ENCODE peak calls at places on chromosomes 2 and 18, in six cellular contexts. U, L, M, H, P and T are unnamed samples.

GRCh38 chr2:143321994-143322393 is 192.8 kb downstream of the ARHGAP15 start:
- DNase-seq in U (no peak), L (peak; percentile 77), M (no peak), H (no peak), P (no peak), T (peak; percentile 84)

GRCh38 chr2:240467659-240468299 is 32.3 kb downstream of the GPC1 start:
- DNase-seq in U (no peak), L (no peak), M (peak; percentile 16), H (peak; percentile 68), P (peak; percentile 11), T (no peak)

GRCh38 chr2:2799151-2799697 is 468.1 kb upstream of the MYT1L start:
- DNase-seq in U (no peak), L (no peak), M (no peak), H (no peak), P (no peak), T (no peak)

GRCh38 chr2:223970343-223971128 is 13.3 kb downstream of the MRPL44 start:
- DNase-seq in U (peak; percentile 32), L (peak; percentile 58), M (no peak), H (no peak), P (peak; percentile 55), T (peak; percentile 83)

GRCh38 chr18:32469691-32470131 is 971 bp downstream of the GAREM1 start:
- DNase-seq in U (no peak), L (no peak), M (no peak), H (no peak), P (no peak), T (no peak)

GRCh38 chr18:62998443-62998842 is 283.1 kb downstream of the PHLPP1 start:
- DNase-seq in U (no peak), L (no peak), M (no peak), H (peak; percentile 47), P (no peak), T (no peak)

GRCh38 chr2:63189026-63189425 is 138.4 kb downstream of the OTX1 start:
- DNase-seq in U (no peak), L (peak; percentile 65), M (no peak), H (no peak), P (no peak), T (peak; percentile 42)

GRCh38 chr2:9392895-9393757 is 30.2 kb downstream of the ITGB1BP1 start:
- DNase-seq in U (peak; percentile 74), L (no peak), M (peak; percentile 57), H (peak; percentile 60), P (no peak), T (no peak)

GRCh38 chr18:9539283-9539682 is 64.0 kb downstream of the RALBP1 start:
- DNase-seq in U (no peak), L (no peak), M (no peak), H (no peak), P (no peak), T (no peak)

GRCh38 chr2:161990741-161991140 is 83.3 kb downstream of the DPP4 start:
- DNase-seq in U (no peak), L (no peak), M (no peak), H (no peak), P (no peak), T (no peak)

GRCh38 chr2:75561566-75562512 is 1.1 kb upstream of the EVA1A start:
- DNase-seq in U (no peak), L (no peak), M (no peak), H (no peak), P (no peak), T (no peak)

GRCh38 chr2:26477911-26478253 is at the start of gene OTOF:
- DNase-seq in U (no peak), L (no peak), M (peak; percentile 29), H (no peak), P (no peak), T (no peak)

GRCh38 chr2:28507806-28508764 is 12.2 kb downstream of the PLB1 start:
- DNase-seq in U (peak; percentile 83), L (peak; percentile 61), M (no peak), H (no peak), P (peak; percentile 9), T (peak; percentile 88)

GRCh38 chr2:41872646-41873045 is 175.2 kb upstream of the PKDCC start:
- DNase-seq in U (no peak), L (no peak), M (no peak), H (no peak), P (no peak), T (no peak)

GRCh38 chr2:204197601-204198000 is 261.0 kb downstream of the ICOS start:
- DNase-seq in U (no peak), L (no peak), M (no peak), H (no peak), P (no peak), T (no peak)

GRCh38 chr2:150144546-150145305 is 342.7 kb downstream of the RND3 start:
- DNase-seq in U (no peak), L (no peak), M (no peak), H (no peak), P (no peak), T (no peak)

GRCh38 chr2:85996591-85996990 is 107.8 kb upstream of the ST3GAL5 start:
- DNase-seq in U (no peak), L (peak; percentile 95), M (no peak), H (peak; percentile 69), P (no peak), T (peak; percentile 76)

GRCh38 chr2:238846503-238847431 is 1.1 kb upstream of the TWIST2 start:
- DNase-seq in U (no peak), L (no peak), M (peak; percentile 50), H (no peak), P (no peak), T (no peak)

GRCh38 chr18:31225668-31226067 is 63.0 kb upstream of the DSC1 start:
- DNase-seq in U (peak; percentile 83), L (no peak), M (no peak), H (no peak), P (no peak), T (no peak)

GRCh38 chr2:208015475-208015874 is 9.9 kb downstream of the PLEKHM3 start:
- DNase-seq in U (no peak), L (no peak), M (no peak), H (no peak), P (no peak), T (no peak)

DNA sequence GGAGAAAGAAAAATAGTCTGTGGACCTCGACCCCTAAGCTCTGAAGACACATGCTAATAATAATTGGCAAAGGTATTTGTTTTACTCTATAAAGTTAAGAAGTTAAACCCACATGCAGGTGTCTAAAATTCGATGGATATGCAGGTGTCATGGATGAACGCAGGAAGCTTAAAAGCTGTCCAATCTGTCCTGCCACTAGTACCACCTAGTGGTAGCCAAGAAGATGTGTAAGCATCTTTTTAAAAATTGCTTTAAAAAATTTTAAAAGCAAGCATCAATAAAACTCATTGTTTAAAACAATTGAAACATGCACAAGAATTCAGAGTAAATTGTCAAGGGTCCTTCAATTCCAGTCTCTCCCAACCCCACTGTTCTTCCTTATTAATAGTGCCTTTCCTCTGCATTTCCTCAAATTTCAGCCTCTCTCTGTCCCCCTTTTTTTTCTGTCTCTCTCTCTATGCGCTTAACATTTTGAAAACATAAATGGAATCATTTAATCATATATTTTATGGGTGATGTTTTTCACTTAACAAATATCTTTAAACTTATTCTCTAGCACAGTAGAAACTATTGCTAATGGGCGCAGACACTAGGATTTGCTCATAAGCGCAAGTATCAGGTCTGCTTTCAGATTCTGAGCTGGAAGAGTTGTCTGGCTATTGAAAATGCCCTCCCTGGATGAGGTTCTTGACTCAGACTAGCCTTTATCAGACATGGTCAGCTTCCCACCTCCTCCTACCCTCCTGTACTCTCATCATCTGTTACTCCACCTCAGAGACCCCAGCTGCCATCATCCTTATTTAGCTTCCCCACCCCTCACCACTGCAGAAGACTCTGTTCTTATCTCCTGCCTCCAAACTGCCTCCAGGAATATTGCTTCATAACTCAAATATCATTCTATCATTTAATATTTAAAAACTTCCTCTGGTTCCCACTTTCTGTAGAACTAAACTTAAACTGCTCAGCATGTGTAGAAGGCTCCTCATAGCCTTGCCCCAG is 30.8 kb upstream of the PPP3R1 start:
- DNase-seq in U (no peak), L (peak; percentile 89), M (no peak), H (no peak), P (no peak), T (peak; percentile 81)
- TF ChIP-seq POLR2A in U (no peak), L (no peak), M (no peak), H (no peak), P (no peak), T (no peak)

DNA sequence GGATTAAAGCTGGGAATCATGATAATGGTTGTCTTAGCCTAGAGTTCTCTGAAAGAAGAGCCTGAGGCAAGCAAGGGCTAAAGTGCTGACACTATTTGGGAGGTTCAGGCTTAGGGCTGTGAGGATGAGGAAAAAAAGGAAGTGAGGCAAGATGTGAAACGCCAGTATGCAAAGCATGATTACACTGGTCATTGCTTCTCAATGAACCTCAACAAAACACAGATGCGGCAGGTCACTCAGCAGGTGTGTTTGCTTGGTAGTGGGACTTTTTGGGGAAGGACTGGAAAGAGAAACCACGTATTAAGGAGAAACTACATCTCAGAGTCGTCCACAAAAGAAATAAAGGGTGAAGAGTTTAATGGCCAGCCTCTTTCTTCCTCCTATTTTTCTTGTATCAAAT is 217.3 kb downstream of the SLC4A3 start:
- DNase-seq in U (no peak), L (no peak), M (no peak), H (no peak), P (no peak), T (no peak)
- TF ChIP-seq POLR2A in U (no peak), L (no peak), M (no peak), H (no peak), P (no peak), T (no peak)

DNA sequence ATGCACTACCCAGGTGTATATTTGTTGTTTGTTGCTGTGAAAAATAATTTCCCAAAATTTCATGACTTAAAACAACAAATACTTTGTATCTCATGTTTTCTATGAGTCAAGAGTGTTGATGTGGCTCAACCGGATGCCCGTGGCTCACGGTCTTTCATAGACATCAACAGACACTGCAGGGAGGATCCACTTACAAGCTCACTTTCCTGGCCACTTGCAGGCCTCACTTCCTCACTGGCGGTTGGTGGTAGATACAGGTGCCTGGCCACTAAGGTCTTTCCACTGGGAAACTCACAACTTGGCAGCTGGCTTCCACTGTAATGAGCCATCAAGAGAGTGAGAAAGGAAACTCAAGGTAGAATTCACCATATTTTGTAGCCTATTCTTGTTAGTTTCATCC is 662.9 kb downstream of the IRS1 start:
- DNase-seq in U (no peak), L (no peak), M (no peak), H (peak; percentile 75), P (peak; percentile 25), T (no peak)
- TF ChIP-seq POLR2A in U (no peak), L (no peak), M (no peak), H (no peak), P (no peak), T (no peak)

DNA sequence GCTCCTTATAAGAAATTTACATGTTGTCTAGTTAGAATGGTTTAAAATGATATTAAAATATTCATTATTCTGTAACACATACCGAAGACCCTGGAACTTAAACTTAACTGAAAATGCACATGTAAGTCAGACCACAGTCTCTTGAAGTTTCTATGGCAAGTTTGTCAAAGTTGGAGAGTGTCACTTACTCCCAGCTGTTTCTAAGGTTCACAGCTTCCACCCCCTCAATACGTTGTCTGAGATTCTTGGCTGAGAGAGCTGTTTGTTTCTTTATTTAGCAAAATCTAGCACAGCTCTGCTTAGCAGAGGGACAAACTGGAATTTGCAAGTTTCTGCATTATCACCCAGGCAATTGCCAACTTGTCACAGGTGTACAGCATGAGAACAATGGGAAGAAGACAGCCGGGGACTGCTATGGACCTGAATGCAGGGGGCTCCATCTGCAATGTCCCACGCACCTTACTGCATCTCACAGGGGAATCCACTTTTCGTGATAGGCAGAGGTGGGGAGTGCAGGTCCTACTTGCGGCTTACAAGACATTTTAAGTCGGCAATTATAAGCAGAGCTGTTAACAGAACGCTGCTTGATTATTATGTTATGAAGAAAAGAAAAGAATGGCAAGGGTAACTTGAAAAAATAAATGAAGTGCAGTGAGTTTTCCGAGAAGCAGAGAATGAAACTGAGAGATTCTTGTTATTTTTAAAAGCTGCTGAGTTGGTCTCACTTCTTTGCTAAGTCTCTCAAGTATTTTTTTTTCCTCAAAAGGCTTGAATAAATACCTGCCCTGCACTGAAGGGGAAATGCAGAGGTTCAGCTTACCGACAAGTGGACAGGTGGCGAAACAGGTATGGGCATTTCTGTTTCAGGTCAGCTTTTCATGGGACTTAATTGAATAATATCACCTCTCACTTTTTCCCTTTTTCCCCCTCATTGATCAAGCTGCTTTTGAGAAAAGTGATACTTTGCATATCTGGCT is 1072.1 kb upstream of the FANCL start:
- DNase-seq in U (peak; percentile 69), L (no peak), M (no peak), H (no peak), P (no peak), T (no peak)
- TF ChIP-seq POLR2A in U (no peak), L (no peak), M (no peak), H (no peak), P (no peak), T (no peak)